ENCODE peak calls at places on chromosomes 3 and 15, in five cellular contexts. E is heart left ventricle; Y is IMR-90; T is pancreas; P is naive thymus-derived CD4-positive, alpha-beta T cell. D is an unnamed sample.
A peak's percentile ranks its signal among the peaks of the same experiment; 100 is the strongest.

GRCh38 chr3:25664066-25664809 is 469 bp downstream of the TOP2B start:
- DNase-seq in E (peak; percentile 81), Y (peak; percentile 41), T (peak; percentile 78), P (peak; percentile 54), D (peak; percentile 60)

GRCh38 chr15:33654859-33655258 is 313.4 kb upstream of the CHRM5 start:
- DNase-seq in E (no peak), Y (no peak), T (no peak), P (no peak), D (no peak)

GRCh38 chr15:76217029-76217866 is 94.0 kb downstream of the ETFA start:
- DNase-seq in E (no peak), Y (peak; percentile 57), T (no peak), P (no peak), D (no peak)

GRCh38 chr3:79253704-79254103 is 514.1 kb downstream of the ROBO1 start:
- DNase-seq in E (no peak), Y (no peak), T (no peak), P (no peak), D (no peak)

GRCh38 chr3:42451546-42452230 is 41.3 kb upstream of the LYZL4 start:
- DNase-seq in E (peak; percentile 50), Y (no peak), T (no peak), P (no peak), D (no peak)

GRCh38 chr3:11662392-11662990 is 18.8 kb upstream of the VGLL4 start:
- DNase-seq in E (no peak), Y (no peak), T (no peak), P (no peak), D (no peak)

GRCh38 chr15:45847645-45848044 is 212.8 kb downstream of the SQOR start:
- DNase-seq in E (no peak), Y (no peak), T (no peak), P (no peak), D (no peak)

GRCh38 chr3:30498587-30498967 is 107.8 kb upstream of the TGFBR2 start:
- DNase-seq in E (no peak), Y (no peak), T (no peak), P (no peak), D (no peak)

GRCh38 chr15:75598361-75598760 is 19.2 kb upstream of the PTPN9 start:
- DNase-seq in E (no peak), Y (no peak), T (no peak), P (no peak), D (no peak)

GRCh38 chr3:198092276-198092675 is 132.3 kb downstream of the LMLN start:
- DNase-seq in E (no peak), Y (no peak), T (no peak), P (no peak), D (no peak)

GRCh38 chr15:92807971-92808571 is 92.1 kb upstream of the CHD2 start:
- DNase-seq in E (no peak), Y (no peak), T (no peak), P (no peak), D (no peak)

GRCh38 chr3:180633722-180634121 is 31.8 kb downstream of the TTC14 start:
- DNase-seq in E (no peak), Y (no peak), T (no peak), P (no peak), D (no peak)

GRCh38 chr3:98574157-98574556 is 19.3 kb downstream of the CPOX start:
- DNase-seq in E (no peak), Y (no peak), T (no peak), P (no peak), D (no peak)

GRCh38 chr3:165128544-165128943 is 50.2 kb upstream of the SI start:
- DNase-seq in E (no peak), Y (no peak), T (no peak), P (no peak), D (no peak)

GRCh38 chr15:48811325-48811938 is 563 bp upstream of the CEP152 start:
- DNase-seq in E (no peak), Y (no peak), T (no peak), P (no peak), D (no peak)

GRCh38 chr3:156682491-156682890 is 8.1 kb downstream of the TIPARP start:
- DNase-seq in E (no peak), Y (peak; percentile 61), T (no peak), P (no peak), D (no peak)

GRCh38 chr3:154334973-154335420 is 10.7 kb upstream of the DHX36 start:
- DNase-seq in E (no peak), Y (peak; percentile 53), T (no peak), P (no peak), D (no peak)

GRCh38 chr15:50049871-50050270 is 69.2 kb downstream of the ATP8B4 start:
- DNase-seq in E (no peak), Y (peak; percentile 91), T (no peak), P (no peak), D (no peak)

GRCh38 chr3:119776304-119776703 is 5.6 kb upstream of the NR1I2 start:
- DNase-seq in E (no peak), Y (no peak), T (no peak), P (no peak), D (no peak)

GRCh38 chr3:110420158-110420641 is 651.4 kb upstream of the NECTIN3 start:
- DNase-seq in E (no peak), Y (peak; percentile 90), T (no peak), P (no peak), D (no peak)

GRCh38 chr3:73226026-73226425 is 164.6 kb downstream of the EBLN2 start:
- DNase-seq in E (no peak), Y (no peak), T (no peak), P (no peak), D (no peak)

GRCh38 chr3:139586420-139587017 is 47.0 kb upstream of the RBP1 start:
- DNase-seq in E (no peak), Y (no peak), T (no peak), P (no peak), D (no peak)

GRCh38 chr3:164387236-164387635 is 691.1 kb downstream of the SI start:
- DNase-seq in E (no peak), Y (no peak), T (no peak), P (no peak), D (no peak)

GRCh38 chr15:31197497-31198414 is 96.2 kb upstream of the TRPM1 start:
- DNase-seq in E (no peak), Y (no peak), T (no peak), P (no peak), D (no peak)

GRCh38 chr3:41525288-41526064 is 326.2 kb downstream of the CTNNB1 start:
- DNase-seq in E (no peak), Y (no peak), T (no peak), P (no peak), D (no peak)

GRCh38 chr15:42214600-42214999 is 6.5 kb upstream of the VPS39 start:
- DNase-seq in E (no peak), Y (no peak), T (no peak), P (no peak), D (no peak)

DNA sequence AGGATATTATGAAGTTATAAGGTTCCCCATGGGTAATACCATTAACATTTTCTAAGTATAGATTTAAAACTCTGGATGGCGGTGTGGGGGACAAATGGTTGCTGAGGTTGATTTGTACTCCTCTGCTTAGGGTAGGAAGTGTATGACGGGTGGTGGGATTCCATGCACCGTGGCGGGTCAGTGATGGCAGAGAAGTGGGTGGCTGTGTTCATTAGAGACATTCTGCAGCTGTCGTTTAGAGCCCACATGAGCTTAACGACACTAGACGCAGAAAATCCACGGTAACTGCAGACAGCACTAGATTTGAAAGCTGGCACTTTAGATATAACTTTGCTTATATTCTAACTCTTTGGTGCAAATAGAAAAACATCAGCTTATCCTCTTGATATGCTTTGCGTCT is 37.5 kb downstream of the SGO1 start:
- DNase-seq in E (no peak), Y (no peak), T (no peak), P (no peak), D (no peak)
- H3K36me3 ChIP-seq in E (no peaks in the 10 kb centered on the region), Y (no peaks in the 10 kb centered on the region), T (no peaks in the 10 kb centered on the region), P (peaks cover 5% of the 10 kb centered on the region), D (peaks cover 40% of the 10 kb centered on the region)

GRCh38 chr3:39657775-39658174 is 151.6 kb upstream of the MYRIP start:
- DNase-seq in E (no peak), Y (no peak), T (no peak), P (no peak), D (no peak)
- H3K27ac ChIP-seq in E (no peak overlapping the region), Y (no peak overlapping the region), T (no peak overlapping the region), P (no peak overlapping the region), D (no peak overlapping the region)

GRCh38 chr15:25060996-25061620 is 106.3 kb downstream of the SNRPN start:
- DNase-seq in E (no peak), Y (no peak), T (peak; percentile 5), P (no peak), D (no peak)
- H3K36me3 ChIP-seq in E (peaks cover 24% of the 10 kb centered on the region), Y (peaks cover 99% of the 10 kb centered on the region), T (peaks cover 51% of the 10 kb centered on the region), P (peaks cover 20% of the 10 kb centered on the region), D (peaks cover 97% of the 10 kb centered on the region)

DNA sequence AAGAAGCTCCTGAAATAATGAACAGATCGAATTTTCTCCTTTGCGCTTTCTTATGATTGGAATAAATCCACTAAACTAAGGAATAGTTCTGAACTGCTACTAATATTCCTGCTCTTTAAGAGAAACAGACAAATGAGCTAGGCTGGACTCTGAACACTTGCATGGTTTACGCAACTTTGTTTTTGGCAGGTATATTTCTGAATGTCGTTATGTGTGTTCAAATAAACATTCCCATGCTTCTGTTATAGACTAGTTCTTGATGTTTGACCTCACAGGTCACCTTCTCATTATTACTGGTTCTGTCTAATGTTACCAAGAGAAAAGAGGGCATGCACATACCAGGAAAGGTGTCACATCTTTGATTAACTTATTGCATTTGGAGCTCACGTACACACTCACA is 418.2 kb downstream of the EPHB1 start:
- DNase-seq in E (no peak), Y (no peak), T (no peak), P (no peak), D (no peak)
- H3K27ac ChIP-seq in E (no peak overlapping the region), Y (no peak overlapping the region), T (no peak overlapping the region), P (no peak overlapping the region), D (no peak overlapping the region)

DNA sequence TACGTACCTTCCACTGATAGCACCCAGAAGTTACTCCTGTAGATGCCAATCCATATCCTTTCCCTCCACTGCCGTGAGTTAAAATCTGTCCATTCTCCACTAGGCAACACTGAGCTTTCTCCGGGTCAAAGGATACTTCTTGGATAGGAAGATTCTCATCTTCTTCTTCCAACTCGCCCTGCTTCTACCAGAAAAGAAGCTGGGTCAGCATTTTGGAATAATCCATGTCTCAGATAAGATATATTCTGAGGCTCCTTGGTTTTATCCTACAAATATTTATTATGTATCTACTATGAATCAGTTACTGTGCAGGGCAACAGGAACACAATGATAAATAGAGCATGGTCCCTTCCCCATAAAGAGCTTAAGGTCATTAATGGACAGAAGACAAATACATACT is 89.2 kb downstream of the FBXL22 start:
- DNase-seq in E (no peak), Y (no peak), T (no peak), P (no peak), D (no peak)
- H3K36me3 ChIP-seq in E (peaks cover 2% of the 10 kb centered on the region), Y (peaks cover 20% of the 10 kb centered on the region), T (peaks cover 10% of the 10 kb centered on the region), P (peaks cover 39% of the 10 kb centered on the region), D (peaks cover 76% of the 10 kb centered on the region)

GRCh38 chr15:44667039-44667360 is 3.5 kb upstream of the SPG11 start:
- DNase-seq in E (no peak), Y (no peak), T (no peak), P (no peak), D (no peak)
- H3K27ac ChIP-seq in E (no peak overlapping the region), Y (no peak overlapping the region), T (no peak overlapping the region), P (peak overlapping the region; percentile 91), D (peak overlapping the region; percentile 62)

GRCh38 chr3:48642605-48643004 is 7.3 kb upstream of the SLC26A6 start:
- DNase-seq in E (no peak), Y (no peak), T (no peak), P (no peak), D (no peak)
- H3K36me3 ChIP-seq in E (no peaks in the 10 kb centered on the region), Y (peaks cover 4% of the 10 kb centered on the region), T (no peaks in the 10 kb centered on the region), P (no peaks in the 10 kb centered on the region), D (no peaks in the 10 kb centered on the region)

GRCh38 chr3:182399978-182400737 is 393.1 kb upstream of the ATP11B start:
- DNase-seq in E (no peak), Y (no peak), T (no peak), P (no peak), D (no peak)
- H3K27ac ChIP-seq in E (no peak overlapping the region), Y (no peak overlapping the region), T (no peak overlapping the region), P (no peak overlapping the region), D (no peak overlapping the region)

GRCh38 chr3:172271386-172271976 is 176.8 kb downstream of the GHSR start:
- DNase-seq in E (no peak), Y (no peak), T (no peak), P (no peak), D (no peak)
- H3K36me3 ChIP-seq in E (no peaks in the 10 kb centered on the region), Y (peaks cover 18% of the 10 kb centered on the region), T (no peaks in the 10 kb centered on the region), P (no peaks in the 10 kb centered on the region), D (no peaks in the 10 kb centered on the region)